ENCODE peak calls at places on chromosome 17, in five cellular contexts. J is AG10803, Y is esophagus squamous epithelium, U is transverse colon, E is coronary artery. A is an unnamed sample.
A peak's percentile ranks its signal among the peaks of the same experiment; 100 is the strongest.

GRCh38 chr17:2898255-2898926 is 102.2 kb downstream of the RAP1GAP2 start:
- DNase-seq in E (no peak), U (no peak), J (no peak), Y (no peak), A (no peak)

GRCh38 chr17:42759982-42760651 is 910 bp upstream of the RAMP2 start:
- DNase-seq in E (no peak), J (no peak), Y (no peak), U (no peak), A (no peak)

GRCh38 chr17:36869856-36870617 is 67.2 kb upstream of the LHX1 start:
- DNase-seq in E (no peak), Y (no peak), J (peak; percentile 4), U (no peak), A (no peak)

GRCh38 chr17:38861399-38861843 is 7.9 kb upstream of the RPL23 start:
- DNase-seq in Y (no peak), U (no peak), E (no peak), J (no peak), A (no peak)

GRCh38 chr17:41575336-41575735 is 3.5 kb upstream of the KRT9 start:
- DNase-seq in J (no peak), E (no peak), U (no peak), Y (no peak), A (no peak)

GRCh38 chr17:63358111-63358839 is 87.8 kb downstream of the CYB561 start:
- DNase-seq in Y (no peak), U (no peak), E (no peak), J (peak; percentile 96), A (peak; percentile 98)

GRCh38 chr17:76053230-76054111 is 18.8 kb downstream of the SRP68 start:
- DNase-seq in J (no peak), E (no peak), Y (no peak), U (no peak), A (peak; percentile 82)

GRCh38 chr17:13931752-13932477 is 137.4 kb upstream of the COX10 start:
- DNase-seq in Y (peak; percentile 16), U (peak; percentile 42), E (no peak), J (peak; percentile 91), A (peak; percentile 47)

GRCh38 chr17:44760474-44761308 is 1.9 kb downstream of the ADAM11 start:
- DNase-seq in Y (no peak), E (no peak), U (no peak), J (no peak), A (no peak)

GRCh38 chr17:42563950-42564349 is 2.0 kb downstream of the COASY start:
- DNase-seq in U (no peak), E (no peak), J (no peak), Y (no peak), A (no peak)

GRCh38 chr17:41835800-41836549 is at the start of gene NT5C3B:
- DNase-seq in U (peak; percentile 66), Y (no peak), J (peak; percentile 46), E (no peak), A (no peak)

GRCh38 chr17:70535986-70536385 is 366.7 kb downstream of the KCNJ2 start:
- DNase-seq in U (no peak), J (peak; percentile 8), E (no peak), Y (no peak), A (peak; percentile 48)

GRCh38 chr17:77616243-77616731 is 342.2 kb upstream of the TNRC6C start:
- DNase-seq in E (no peak), U (no peak), J (peak; percentile 25), Y (no peak), A (peak; percentile 71)

GRCh38 chr17:72850410-72850809 is 242.1 kb downstream of the SLC39A11 start:
- DNase-seq in U (no peak), Y (no peak), J (peak; percentile 66), E (no peak), A (peak; percentile 62)

GRCh38 chr17:78803161-78803845 is 21.2 kb upstream of the CYTH1 start:
- DNase-seq in J (no peak), Y (no peak), E (no peak), U (no peak), A (no peak)

GRCh38 chr17:28369684-28370034 is 448 bp downstream of the VTN start:
- DNase-seq in U (no peak), E (no peak), J (no peak), Y (no peak), A (no peak)

GRCh38 chr17:28371245-28372202 is at the start of gene SARM1:
- DNase-seq in E (peak; percentile 92), U (peak; percentile 88), Y (peak; percentile 33), J (peak; percentile 69), A (peak; percentile 81)

GRCh38 chr17:28370035-28370743 is at the start of gene VTN:
- DNase-seq in E (no peak), J (no peak), Y (no peak), U (no peak), A (no peak)

GRCh38 chr17:28368915-28369683 is 1.0 kb downstream of the VTN start:
- DNase-seq in Y (no peak), U (no peak), J (no peak), E (no peak), A (no peak)

DNA sequence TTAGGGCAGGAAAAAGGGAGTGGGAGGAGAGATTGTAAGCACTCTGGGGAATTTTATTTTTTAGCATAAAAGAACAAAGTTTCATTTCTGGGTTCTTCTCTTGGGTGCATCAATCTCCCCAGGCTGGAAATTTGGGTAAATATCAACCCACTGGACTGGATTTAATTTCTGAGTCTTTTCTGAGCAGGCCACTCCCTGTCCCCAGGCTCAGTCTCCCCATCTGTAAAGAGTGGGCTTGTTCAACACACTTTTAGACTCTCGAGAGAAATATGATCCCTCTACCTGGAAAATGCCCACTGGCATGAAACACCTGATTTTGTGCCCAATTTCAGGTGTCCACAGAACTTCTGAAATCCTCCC is 617 bp upstream of the VTN start:
- DNase-seq in J (no peak), E (no peak), Y (no peak), U (no peak), A (no peak)
- H3K4me3 ChIP-seq in J (no peak overlapping the region), E (peak overlapping the region; percentile 82), Y (peak overlapping the region; percentile 69), U (no peak overlapping the region), A (peak overlapping the region; percentile 73)

GRCh38 chr17:81044764-81045589 is 10.0 kb downstream of the BAIAP2 start:
- DNase-seq in E (no peak), U (peak; percentile 76), J (peak; percentile 72), Y (no peak), A (peak; percentile 68)

GRCh38 chr17:81042606-81043005 is 7.7 kb downstream of the BAIAP2 start:
- DNase-seq in U (no peak), J (no peak), Y (no peak), E (no peak), A (no peak)

GRCh38 chr17:81044428-81044763 is 9.4 kb downstream of the BAIAP2 start:
- DNase-seq in E (no peak), Y (no peak), U (no peak), J (no peak), A (no peak)

GRCh38 chr17:81043725-81044427 is 8.9 kb downstream of the BAIAP2 start:
- DNase-seq in Y (no peak), E (no peak), J (peak; percentile 23), U (no peak), A (peak; percentile 80)

DNA sequence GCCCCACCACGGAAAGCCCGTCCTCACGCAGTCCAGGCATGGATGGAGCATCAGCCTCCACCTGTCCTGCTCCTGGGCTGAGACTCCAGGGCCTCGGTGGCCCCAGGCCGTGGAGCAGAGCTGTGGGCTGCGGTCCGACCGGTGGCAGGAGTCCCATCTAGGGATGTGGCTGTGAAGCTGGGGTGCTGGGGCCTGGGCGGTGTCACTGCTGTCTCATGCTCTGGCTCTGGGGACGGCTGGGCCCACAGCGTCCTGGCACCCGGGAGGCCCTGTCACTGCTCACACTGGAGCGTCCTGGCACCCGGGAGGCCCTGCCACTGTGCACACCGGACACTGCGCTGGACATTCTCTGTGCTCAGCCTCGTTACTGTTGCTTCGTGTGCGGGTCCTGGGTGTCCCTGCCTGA is 8.4 kb downstream of the BAIAP2 start:
- DNase-seq in E (no peak), U (no peak), J (no peak), Y (no peak), A (no peak)
- H3K4me3 ChIP-seq in E (no peak overlapping the region), U (no peak overlapping the region), J (no peak overlapping the region), Y (peak overlapping the region; percentile 3), A (no peak overlapping the region)

GRCh38 chr17:40496170-40496569 is 5.3 kb downstream of the TNS4 start:
- DNase-seq in Y (no peak), J (no peak), E (no peak), U (no peak), A (no peak)
- H3K4me3 ChIP-seq in Y (peak overlapping the region; percentile 67), J (no peak overlapping the region), E (no peak overlapping the region), U (no peak overlapping the region), A (no peak overlapping the region)

GRCh38 chr17:48465884-48466283 is 35.9 kb upstream of the SKAP1 start:
- DNase-seq in J (no peak), U (no peak), Y (no peak), E (no peak), A (no peak)
- H3K4me3 ChIP-seq in J (no peak overlapping the region), U (no peak overlapping the region), Y (no peak overlapping the region), E (no peak overlapping the region), A (no peak overlapping the region)

GRCh38 chr17:7490144-7490543 is 6.0 kb downstream of the POLR2A start:
- DNase-seq in U (no peak), Y (no peak), J (no peak), E (no peak), A (no peak)

GRCh38 chr17:7484067-7484963 is at the start of gene POLR2A:
- DNase-seq in J (peak; percentile 98), E (peak; percentile 100), U (peak; percentile 99), Y (peak; percentile 82), A (peak; percentile 93)

GRCh38 chr17:7483238-7484066 is 714 bp upstream of the POLR2A start:
- DNase-seq in J (peak; percentile 93), E (peak; percentile 98), Y (peak; percentile 84), U (peak; percentile 93), A (peak; percentile 83)

GRCh38 chr17:7484964-7485377 is 805 bp downstream of the POLR2A start:
- DNase-seq in Y (no peak), E (no peak), J (no peak), U (no peak), A (no peak)

DNA sequence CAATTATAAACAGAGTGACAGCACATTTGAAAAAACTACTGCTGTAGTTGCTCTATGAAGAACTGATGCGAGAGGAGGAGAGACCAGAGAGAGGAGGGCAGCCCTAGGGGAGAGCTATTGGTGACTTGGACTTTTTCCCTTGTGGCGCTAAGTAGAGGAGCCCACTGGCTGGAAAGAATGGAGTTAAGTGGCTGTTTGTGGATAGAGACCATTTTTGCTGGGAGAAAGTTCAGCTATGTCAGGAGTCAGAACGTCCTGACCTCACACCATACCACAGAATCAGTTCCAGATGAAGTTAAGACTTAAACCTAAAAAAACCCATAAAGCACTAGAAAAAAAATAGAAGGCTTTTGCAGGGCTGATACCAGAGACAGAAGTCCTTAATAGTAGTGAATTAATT is 2.0 kb downstream of the POLR2A start:
- DNase-seq in E (no peak), Y (no peak), U (no peak), J (peak; percentile 72), A (peak; percentile 31)
- H3K4me3 ChIP-seq in E (peak overlapping the region; percentile 73), Y (peak overlapping the region; percentile 71), U (no peak overlapping the region), J (peak overlapping the region; percentile 89), A (peak overlapping the region; percentile 95)

GRCh38 chr17:48626202-48626469 is at the start of gene HOXB9:
- DNase-seq in Y (no peak), E (no peak), U (no peak), J (no peak), A (no peak)
- H3K4me3 ChIP-seq in Y (peak within 1 kb of the TSS; percentile 61), E (peak within 1 kb of the TSS; percentile 57), U (peak within 1 kb of the TSS; percentile 22), J (peak within 1 kb of the TSS; percentile 69), A (peak within 1 kb of the TSS; percentile 20)

A was measured in astrocyte.